ENCODE peak calls at places on chromosome 3, in ten cellular contexts. L is body of pancreas, Q is AG04449, K is transverse colon, P is endothelial cell of umbilical vein, O is lower lobe of right lung, M is astrocyte of the spinal cord, D is upper lobe of right lung, U is psoas muscle, J is LNCaP clone FGC. F is an unnamed sample.

GRCh38 chr3:53024315-53024714 is 21.6 kb downstream of the SFMBT1 start:
- DNase-seq in L (no peak), Q (no peak), K (no peak), P (no peak), O (no peak), M (no peak), D (no peak), U (no peak), J (no peak), F (no peak)

GRCh38 chr3:184314700-184315505 is 497 bp downstream of the EIF4G1 start:
- DNase-seq in L (peak; percentile 88), Q (no peak), K (peak; percentile 87), P (peak; percentile 81), O (peak; percentile 87), M (peak; percentile 80), D (peak; percentile 93), U (peak; percentile 92), J (no peak), F (peak; percentile 84)

GRCh38 chr3:23442598-23443383 is 239.7 kb downstream of the UBE2E2 start:
- DNase-seq in L (no peak), Q (no peak), K (no peak), P (no peak), O (no peak), M (peak; percentile 74), D (no peak), U (no peak), J (no peak), F (peak; percentile 37)

GRCh38 chr3:105458518-105459215 is 92.0 kb downstream of the ALCAM start:
- DNase-seq in L (no peak), Q (no peak), K (no peak), P (no peak), O (no peak), M (peak; percentile 45), D (no peak), U (no peak), J (no peak), F (peak; percentile 18)

GRCh38 chr3:171825222-171825828 is 15.0 kb upstream of the PLD1 start:
- DNase-seq in L (no peak), Q (no peak), K (no peak), P (peak; percentile 56), O (no peak), M (peak; percentile 35), D (no peak), U (no peak), J (no peak), F (peak; percentile 84)

GRCh38 chr3:127141921-127142730 is 50.8 kb upstream of the PRR23E start:
- DNase-seq in L (peak; percentile 94), Q (no peak), K (peak; percentile 73), P (no peak), O (no peak), M (no peak), D (no peak), U (no peak), J (peak; percentile 91), F (no peak)

GRCh38 chr3:148866261-148866660 is 1.2 kb downstream of the CPA3 start:
- DNase-seq in L (no peak), Q (peak; percentile 65), K (no peak), P (no peak), O (no peak), M (peak; percentile 74), D (no peak), U (no peak), J (no peak), F (peak; percentile 21)

GRCh38 chr3:88000853-88001252 is 58.0 kb downstream of the CGGBP1 start:
- DNase-seq in L (peak; percentile 29), Q (no peak), K (peak; percentile 11), P (peak; percentile 20), O (no peak), M (peak; percentile 22), D (no peak), U (no peak), J (no peak), F (no peak)

GRCh38 chr3:99637381-99638111 is 848 bp upstream of the COL8A1 start:
- DNase-seq in L (peak; percentile 8), Q (no peak), K (no peak), P (peak; percentile 94), O (no peak), M (peak; percentile 93), D (no peak), U (no peak), J (no peak), F (peak; percentile 83)

GRCh38 chr3:98778852-98779379 is 15.8 kb downstream of the ST3GAL6 start:
- DNase-seq in L (no peak), Q (peak; percentile 89), K (no peak), P (peak; percentile 97), O (no peak), M (peak; percentile 89), D (no peak), U (no peak), J (no peak), F (peak; percentile 77)

GRCh38 chr3:59180006-59180405 is 130.2 kb upstream of the CFAP20DC start:
- DNase-seq in L (no peak), Q (no peak), K (no peak), P (no peak), O (no peak), M (no peak), D (no peak), U (no peak), J (no peak), F (no peak)

GRCh38 chr3:19060404-19060803 is 87.9 kb upstream of the KCNH8 start:
- DNase-seq in L (no peak), Q (no peak), K (no peak), P (no peak), O (no peak), M (no peak), D (no peak), U (no peak), J (no peak), F (no peak)

GRCh38 chr3:19070325-19070724 is 78.0 kb upstream of the KCNH8 start:
- DNase-seq in L (no peak), Q (no peak), K (no peak), P (no peak), O (no peak), M (no peak), D (no peak), U (no peak), J (no peak), F (no peak)

GRCh38 chr3:19063936-19064335 is 84.4 kb upstream of the KCNH8 start:
- DNase-seq in L (no peak), Q (no peak), K (no peak), P (no peak), O (no peak), M (no peak), D (no peak), U (no peak), J (no peak), F (no peak)

DNA sequence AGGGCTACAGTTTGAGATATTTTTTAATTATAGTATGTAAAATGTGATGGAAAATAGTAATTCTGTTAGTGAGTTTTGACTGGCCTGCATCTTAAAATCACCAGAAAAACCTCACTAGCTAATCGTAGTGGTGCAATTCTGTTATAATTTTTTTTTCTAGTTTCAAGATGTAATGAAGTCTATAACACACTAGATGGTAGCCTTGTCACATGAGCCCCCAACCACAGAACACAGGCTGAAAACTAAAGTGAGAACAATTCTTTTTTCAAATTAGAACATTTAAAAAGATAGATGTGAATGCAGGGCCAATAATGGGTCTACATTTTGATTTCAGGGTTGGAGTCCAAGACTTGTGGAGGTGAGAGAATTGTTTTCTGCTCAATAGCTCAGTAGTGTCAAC is 83.3 kb upstream of the KCNH8 start:
- DNase-seq in L (no peak), Q (no peak), K (no peak), P (no peak), O (no peak), M (no peak), D (no peak), U (no peak), J (peak; percentile 15), F (no peak)
- TF ChIP-seq CTCF in L (peak; percentile 32), Q (no peak), K (peak; percentile 28), P (no peak), O (no peak), M (no peak), D (no peak), U (peak; percentile 27), J (peak; percentile 69), F (no peak)

GRCh38 chr3:197356741-197357140 is 58.3 kb upstream of the DLG1 start:
- DNase-seq in L (no peak), Q (no peak), K (no peak), P (no peak), O (no peak), M (no peak), D (no peak), U (no peak), J (no peak), F (no peak)
- H3K4me3 ChIP-seq in L (no peak overlapping the region), Q (no peak overlapping the region), K (no peak overlapping the region), P (no peak overlapping the region), O (peak overlapping the region; percentile 35), M (no peak overlapping the region), D (peak overlapping the region; percentile 21), U (peak overlapping the region; percentile 42), J (no peak overlapping the region), F (no peak overlapping the region)

DNA sequence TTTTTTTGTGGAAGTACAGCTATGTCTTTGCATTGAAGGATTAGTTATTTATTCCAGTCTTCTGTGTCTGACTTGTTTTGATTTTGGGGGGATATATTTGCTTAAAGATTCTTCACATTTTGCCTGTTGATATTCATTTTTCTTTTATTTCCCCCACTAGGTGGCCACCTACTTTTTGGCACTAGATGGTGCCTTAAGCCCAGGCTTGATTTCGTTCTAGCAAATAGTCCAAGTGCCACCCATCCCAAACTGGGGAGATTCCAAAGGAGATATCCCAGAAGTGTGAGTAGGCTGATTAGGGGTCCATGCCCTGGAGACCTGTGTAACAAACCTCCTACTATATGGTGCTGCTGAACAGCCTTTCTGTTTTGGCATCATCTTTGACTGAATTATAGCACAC is 80.0 kb upstream of the SPATA16 start:
- DNase-seq in L (no peak), Q (no peak), K (no peak), P (peak; percentile 37), O (no peak), M (no peak), D (no peak), U (no peak), J (no peak), F (no peak)
- TF ChIP-seq CTCF in L (no peak), Q (peak; percentile 28), K (no peak), P (peak; percentile 35), O (no peak), M (peak; percentile 35), D (no peak), U (no peak), J (peak; percentile 62), F (peak; percentile 36)

GRCh38 chr3:47650294-47650693 is 71.6 kb upstream of the CSPG5 start:
- DNase-seq in L (no peak), Q (no peak), K (no peak), P (no peak), O (no peak), M (no peak), D (no peak), U (no peak), J (peak; percentile 34), F (no peak)

GRCh38 chr3:47647550-47647949 is 68.9 kb upstream of the CSPG5 start:
- DNase-seq in L (no peak), Q (no peak), K (no peak), P (no peak), O (no peak), M (no peak), D (no peak), U (no peak), J (peak; percentile 11), F (no peak)

GRCh38 chr3:47643092-47643491 is 64.4 kb upstream of the CSPG5 start:
- DNase-seq in L (no peak), Q (no peak), K (no peak), P (no peak), O (no peak), M (no peak), D (no peak), U (no peak), J (no peak), F (no peak)

GRCh38 chr3:47645551-47645950 is 66.9 kb upstream of the CSPG5 start:
- DNase-seq in L (no peak), Q (no peak), K (no peak), P (no peak), O (no peak), M (no peak), D (no peak), U (no peak), J (no peak), F (peak; percentile 35)

GRCh38 chr3:47646362-47646761 is 67.7 kb upstream of the CSPG5 start:
- DNase-seq in L (no peak), Q (peak; percentile 33), K (no peak), P (no peak), O (no peak), M (no peak), D (no peak), U (no peak), J (no peak), F (no peak)
- H3K4me3 ChIP-seq in L (no peak overlapping the region), Q (no peak overlapping the region), K (no peak overlapping the region), P (no peak overlapping the region), O (no peak overlapping the region), M (no peak overlapping the region), D (no peak overlapping the region), U (no peak overlapping the region), J (no peak overlapping the region), F (no peak overlapping the region)